ENCODE peak calls at places on chromosomes 4 and X, in five cellular contexts. U is fibroblast of mammary gland, N is cardiac muscle cell, O is heart right ventricle, P is GM12878. X is an unnamed sample.

GRCh38 chr4:36386691-36387090 is 105.3 kb downstream of the DTHD1 start:
- DNase-seq in P (no peak), O (no peak), U (no peak), N (no peak), X (no peak)

GRCh38 chrX:77085372-77085771 is 361.8 kb upstream of the FGF16 start:
- DNase-seq in U (no peak), N (no peak), O (no peak), P (no peak), X (no peak)

GRCh38 chr4:2354127-2354526 is 64.3 kb downstream of the ZFYVE28 start:
- DNase-seq in U (peak; percentile 7), O (no peak), N (no peak), P (no peak), X (no peak)

GRCh38 chr4:8830056-8830455 is 41.6 kb downstream of the HMX1 start:
- DNase-seq in N (no peak), P (no peak), O (no peak), U (no peak), X (no peak)

GRCh38 chrX:103343105-103343504 is 13.1 kb downstream of the TCEAL7 start:
- DNase-seq in N (peak; percentile 69), O (peak; percentile 35), U (peak; percentile 63), P (no peak), X (peak; percentile 38)

GRCh38 chr4:6771229-6771671 is 11.3 kb upstream of the KIAA0232 start:
- DNase-seq in P (no peak), O (peak; percentile 82), N (no peak), U (peak; percentile 12), X (no peak)

GRCh38 chrX:65522739-65523372 is 11.7 kb downstream of the LAS1L start:
- DNase-seq in P (no peak), N (no peak), O (no peak), U (peak; percentile 64), X (no peak)

GRCh38 chr4:110165382-110166285 is 32.8 kb downstream of the ELOVL6 start:
- DNase-seq in N (no peak), P (no peak), O (no peak), U (peak; percentile 84), X (peak; percentile 43)

GRCh38 chr4:184784628-184785257 is 41.0 kb downstream of the ACSL1 start:
- DNase-seq in U (no peak), O (no peak), P (no peak), N (no peak), X (no peak)

GRCh38 chrX:153449306-153450113 is 3.7 kb upstream of the TREX2 start:
- DNase-seq in O (no peak), U (no peak), P (no peak), N (no peak), X (no peak)

GRCh38 chr4:93710101-93710846 is 118.3 kb upstream of the ATOH1 start:
- DNase-seq in O (no peak), U (no peak), N (peak; percentile 67), P (peak; percentile 4), X (peak; percentile 48)

GRCh38 chrX:155026420-155026726 is 271 bp upstream of the FUNDC2 start:
- DNase-seq in O (no peak), N (no peak), P (no peak), U (no peak), X (no peak)

DNA sequence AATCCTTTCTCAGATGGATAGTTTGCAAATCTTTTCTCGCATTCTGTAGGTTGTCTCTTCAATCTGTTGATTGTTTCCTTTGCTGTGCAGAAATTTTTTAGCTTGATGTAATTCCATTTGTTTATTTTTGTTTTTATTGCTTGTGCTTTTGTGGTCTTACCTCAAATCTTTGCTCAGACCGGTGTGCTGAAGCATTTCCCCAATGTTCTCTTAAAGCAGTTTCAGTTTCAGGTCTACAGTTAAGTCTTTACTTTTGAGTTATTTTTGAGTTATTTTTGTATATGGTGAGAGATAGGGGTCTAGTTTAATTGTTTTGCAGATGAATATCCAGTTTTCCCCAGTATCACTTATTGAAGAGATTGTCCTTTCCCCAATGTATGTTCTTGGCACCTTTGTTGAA is 18.2 kb upstream of the SLC25A14 start:
- DNase-seq in P (peak; percentile 5), U (no peak), O (no peak), N (no peak), X (peak; percentile 36)
- H3K4me3 ChIP-seq in P (no peak overlapping the region), U (no peak overlapping the region), O (no peak overlapping the region), N (no peak overlapping the region), X (no peak overlapping the region)

GRCh38 chr4:99807666-99808065 is 9.0 kb upstream of the DAPP1 start:
- DNase-seq in P (no peak), N (no peak), U (no peak), O (no peak), X (no peak)

GRCh38 chr4:99809326-99809725 is 7.3 kb upstream of the DAPP1 start:
- DNase-seq in P (no peak), O (no peak), U (no peak), N (no peak), X (no peak)

GRCh38 chr4:99810536-99810935 is 6.1 kb upstream of the DAPP1 start:
- DNase-seq in N (no peak), P (no peak), O (no peak), U (no peak), X (no peak)

GRCh38 chr4:99806545-99806944 is 10.1 kb upstream of the DAPP1 start:
- DNase-seq in N (no peak), P (no peak), U (no peak), O (no peak), X (no peak)

GRCh38 chr4:99808260-99808857 is 8.3 kb upstream of the DAPP1 start:
- DNase-seq in P (no peak), N (peak; percentile 69), U (peak; percentile 62), O (peak; percentile 40), X (peak; percentile 80)
- TF ChIP-seq CTCF in P (peak; percentile 79), N (peak; percentile 62), U (peak; percentile 68), O (peak; percentile 73), X (peak; percentile 74)

DNA sequence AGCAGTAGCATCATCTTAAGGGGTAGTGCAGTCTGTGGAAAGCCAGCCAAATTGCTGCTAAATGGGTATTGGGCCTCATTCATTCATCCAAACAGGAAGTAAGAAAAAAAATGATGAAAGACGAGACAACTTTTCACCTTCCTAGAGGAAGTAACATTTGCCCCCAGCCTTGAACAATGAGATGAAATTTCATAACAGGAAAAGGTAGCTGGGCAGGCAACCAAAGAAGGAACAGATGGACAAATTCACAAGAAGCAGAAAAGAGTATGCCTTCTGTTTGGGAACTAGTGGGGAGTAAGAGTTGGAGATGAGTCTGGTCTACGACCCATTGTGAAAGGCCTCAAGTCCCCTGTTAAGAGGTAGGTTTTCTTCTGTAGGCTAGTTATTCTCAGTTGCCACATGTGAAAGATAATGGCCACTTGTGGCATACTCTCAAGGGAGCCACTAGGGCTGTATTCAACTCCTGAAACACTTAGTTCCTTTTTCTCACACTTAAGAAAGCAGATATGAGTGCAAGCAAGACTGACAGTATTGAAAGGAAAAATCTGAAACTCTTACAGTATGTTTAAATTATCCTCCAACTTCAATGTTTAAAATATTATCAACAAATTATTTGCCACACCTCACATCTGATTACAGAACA is 190.4 kb downstream of the AR start:
- DNase-seq in P (no peak), N (no peak), O (no peak), U (no peak), X (peak; percentile 3)
- H3K4me3 ChIP-seq in P (no peak overlapping the region), N (no peak overlapping the region), O (no peak overlapping the region), U (no peak overlapping the region), X (no peak overlapping the region)

GRCh38 chr4:183096276-183096965 is 2.6 kb upstream of the WWC2 start:
- DNase-seq in N (no peak), P (no peak), O (no peak), U (no peak), X (no peak)

GRCh38 chr4:183097251-183098079 is 1.6 kb upstream of the WWC2 start:
- DNase-seq in U (peak; percentile 11), O (peak; percentile 16), P (no peak), N (no peak), X (no peak)

GRCh38 chr4:183099537-183100297 is 660 bp downstream of the WWC2 start:
- DNase-seq in N (peak; percentile 54), U (no peak), O (peak; percentile 36), P (no peak), X (no peak)

GRCh38 chr4:183098723-183099536 is at the start of gene WWC2:
- DNase-seq in U (peak; percentile 82), P (no peak), N (peak; percentile 97), O (peak; percentile 89), X (peak; percentile 35)

GRCh38 chr4:183098080-183098722 is 856 bp upstream of the WWC2 start:
- DNase-seq in N (peak; percentile 69), O (peak; percentile 51), P (no peak), U (peak; percentile 43), X (peak; percentile 9)
- TF ChIP-seq CTCF in N (no peak), O (no peak), P (no peak), U (no peak), X (no peak)

GRCh38 chr4:784401-785331 is 41.3 kb downstream of the CPLX1 start:
- DNase-seq in O (no peak), P (no peak), U (no peak), N (no peak), X (no peak)

GRCh38 chr4:787561-787981 is 38.4 kb downstream of the CPLX1 start:
- DNase-seq in U (no peak), P (no peak), O (no peak), N (no peak), X (no peak)

GRCh38 chr4:786861-787300 is 39.0 kb downstream of the CPLX1 start:
- DNase-seq in P (no peak), N (no peak), U (no peak), O (peak; percentile 56), X (no peak)

GRCh38 chr4:785332-786073 is 40.4 kb downstream of the CPLX1 start:
- DNase-seq in N (no peak), U (no peak), P (no peak), O (no peak), X (no peak)

DNA sequence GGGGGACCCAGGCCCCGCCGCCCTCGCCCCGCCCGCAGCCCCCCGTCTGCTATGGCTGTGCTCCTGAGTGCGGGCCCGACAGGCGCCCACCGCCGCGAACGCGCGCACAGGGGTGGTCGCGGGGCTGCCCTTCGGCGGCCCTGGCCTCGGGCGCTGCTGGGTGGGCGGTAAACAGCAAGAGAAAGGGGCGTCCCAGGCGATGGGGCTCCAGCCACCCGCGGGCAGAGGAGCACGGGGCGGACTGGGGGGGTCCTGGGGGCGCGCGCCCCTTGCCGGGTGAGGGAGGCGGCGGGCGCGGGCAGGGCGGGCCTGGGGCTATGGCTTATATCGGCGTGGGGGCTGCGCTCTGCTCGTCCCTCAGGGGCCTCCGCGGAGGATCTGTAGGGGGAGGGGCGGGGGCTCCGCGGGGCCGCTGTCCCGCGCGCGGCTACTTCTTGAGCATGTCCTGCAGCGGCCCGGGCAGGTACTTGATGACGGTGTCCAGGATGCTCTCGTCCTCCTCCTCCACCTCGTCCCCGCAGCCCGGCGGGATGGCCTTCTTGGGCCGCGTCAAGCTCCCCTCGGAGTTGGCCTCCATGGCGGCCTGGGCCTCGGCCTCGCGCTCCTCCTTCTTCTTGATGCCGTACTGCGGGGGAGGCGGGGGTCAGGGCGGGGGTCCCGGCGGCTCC is 39.7 kb downstream of the CPLX1 start:
- DNase-seq in P (no peak), U (no peak), O (no peak), N (no peak), X (no peak)
- H3K4me3 ChIP-seq in P (no peak overlapping the region), U (no peak overlapping the region), O (peak overlapping the region; percentile 55), N (peak overlapping the region; percentile 17), X (no peak overlapping the region)

X was measured in GM12865.